ENCODE peak calls at places on chromosome 16, in four cellular contexts. C is H9, F is body of pancreas, J is transverse colon. X is an unnamed sample.

GRCh38 chr16:56275801-56276200 is 84.5 kb downstream of the GNAO1 start:
- DNase-seq in C (no peak), F (no peak), J (no peak), X (no peak)

GRCh38 chr16:88497561-88498420 is 44.7 kb downstream of the ZFPM1 start:
- DNase-seq in C (no peak), F (no peak), J (no peak), X (no peak)

GRCh38 chr16:27275394-27275793 is 6.8 kb upstream of the NSMCE1 start:
- DNase-seq in C (no peak), F (no peak), J (no peak), X (no peak)

GRCh38 chr16:30567160-30567990 is 4.1 kb downstream of the ZNF688 start:
- DNase-seq in C (no peak), F (no peak), J (no peak), X (no peak)

GRCh38 chr16:48109496-48109895 is 46.3 kb downstream of the ABCC12 start:
- DNase-seq in C (no peak), F (no peak), J (no peak), X (no peak)

GRCh38 chr16:81530296-81530721 is 85.7 kb downstream of the CMIP start:
- DNase-seq in C (no peak), F (no peak), J (no peak), X (no peak)

GRCh38 chr16:71807905-71808592 is 585 bp downstream of the AP1G1 start:
- DNase-seq in C (no peak), F (peak; percentile 45), J (peak; percentile 47), X (peak; percentile 26)

GRCh38 chr16:48099455-48099854 is 56.3 kb downstream of the ABCC12 start:
- DNase-seq in C (peak; percentile 40), F (no peak), J (no peak), X (no peak)

GRCh38 chr16:70160388-70160787 is 13.2 kb upstream of the CLEC18C start:
- DNase-seq in C (no peak), F (no peak), J (no peak), X (no peak)

GRCh38 chr16:88652763-88653065 is 1.9 kb upstream of the CYBA start:
- DNase-seq in C (no peak), F (no peak), J (no peak), X (no peak)

GRCh38 chr16:77784441-77785356 is 3.7 kb upstream of the VAT1L start:
- DNase-seq in C (no peak), F (no peak), J (no peak), X (no peak)

GRCh38 chr16:53261276-53261675 is 173.0 kb upstream of the RBL2 start:
- DNase-seq in C (no peak), F (no peak), J (no peak), X (no peak)

GRCh38 chr16:60271382-60272180 is 1537.5 kb upstream of the GOT2 start:
- DNase-seq in C (no peak), F (no peak), J (no peak), X (no peak)

GRCh38 chr16:88286301-88286923 is 96.3 kb upstream of the ZNF469 start:
- DNase-seq in C (no peak), F (no peak), J (no peak), X (no peak)

GRCh38 chr16:85028638-85029412 is 1.2 kb downstream of the KIAA0513 start:
- DNase-seq in C (no peak), F (peak; percentile 88), J (peak; percentile 80), X (peak; percentile 44)

GRCh38 chr16:53745753-53746258 is 41.9 kb downstream of the FTO start:
- DNase-seq in C (no peak), F (no peak), J (no peak), X (no peak)

GRCh38 chr16:13110124-13110796 is 208.9 kb downstream of the SHISA9 start:
- DNase-seq in C (peak; percentile 56), F (no peak), J (no peak), X (no peak)

GRCh38 chr16:73232555-73233422 is 184.9 kb upstream of the ZFHX3 start:
- DNase-seq in C (peak; percentile 49), F (peak; percentile 61), J (peak; percentile 18), X (peak; percentile 82)

GRCh38 chr16:10183606-10183959 is 1.4 kb upstream of the GRIN2A start:
- DNase-seq in C (no peak), F (no peak), J (no peak), X (no peak)

GRCh38 chr16:10250137-10250850 is 68.1 kb upstream of the GRIN2A start:
- DNase-seq in C (no peak), F (peak; percentile 13), J (no peak), X (no peak)

GRCh38 chr16:4656221-4656620 is 31.6 kb downstream of the MGRN1 start:
- DNase-seq in C (no peak), F (no peak), J (no peak), X (no peak)

GRCh38 chr16:48617711-48618148 is 7.8 kb upstream of the N4BP1 start:
- DNase-seq in C (no peak), F (peak; percentile 71), J (no peak), X (peak; percentile 28)

GRCh38 chr16:1348926-1349325 is 2.8 kb downstream of the TSR3 start:
- DNase-seq in C (no peak), F (no peak), J (no peak), X (no peak)

GRCh38 chr16:54425681-54426549 is 139.3 kb upstream of the IRX3 start:
- DNase-seq in C (no peak), F (peak; percentile 9), J (no peak), X (no peak)

GRCh38 chr16:89828199-89828869 is at the start of gene SPIRE2:
- DNase-seq in C (peak; percentile 79), F (peak; percentile 83), J (peak; percentile 68), X (peak; percentile 70)

GRCh38 chr16:4474192-4474961 is at the start of gene NMRAL1:
- DNase-seq in C (peak; percentile 96), F (peak; percentile 91), J (peak; percentile 93), X (peak; percentile 89)

GRCh38 chr16:46972971-46973456 is 460 bp downstream of the DNAJA2 start:
- DNase-seq in C (peak; percentile 39), F (peak; percentile 55), J (peak; percentile 50), X (no peak)

GRCh38 chr16:81008151-81008789 is 1.3 kb downstream of the CENPN start:
- DNase-seq in C (no peak), F (no peak), J (no peak), X (no peak)

GRCh38 chr16:84597518-84598390 is 20.1 kb downstream of the COTL1 start:
- DNase-seq in C (no peak), F (no peak), J (no peak), X (no peak)

GRCh38 chr16:30532285-30533145 is 2.1 kb downstream of the ZNF747 start:
- DNase-seq in C (no peak), F (no peak), J (no peak), X (no peak)

GRCh38 chr16:67055712-67056487 is 27.0 kb downstream of the CBFB start:
- DNase-seq in C (no peak), F (no peak), J (no peak), X (no peak)

GRCh38 chr16:85418978-85419491 is 194.1 kb upstream of the GSE1 start:
- DNase-seq in C (no peak), F (no peak), J (peak; percentile 7), X (no peak)

GRCh38 chr16:3879258-3879886 is 1.1 kb downstream of the CREBBP start:
- DNase-seq in C (peak; percentile 32), F (peak; percentile 40), J (peak; percentile 25), X (no peak)

GRCh38 chr16:69471121-69471520 is 46.7 kb downstream of the CYB5B start:
- DNase-seq in C (no peak), F (no peak), J (no peak), X (no peak)

GRCh38 chr16:86519007-86519648 is 8.8 kb downstream of the FOXF1 start:
- DNase-seq in C (no peak), F (no peak), J (no peak), X (no peak)

GRCh38 chr16:86516618-86517003 is 6.3 kb downstream of the FOXF1 start:
- DNase-seq in C (no peak), F (no peak), J (no peak), X (no peak)

GRCh38 chr16:86517033-86517432 is 6.7 kb downstream of the FOXF1 start:
- DNase-seq in C (no peak), F (no peak), J (no peak), X (no peak)

GRCh38 chr16:86515780-86516617 is 5.7 kb downstream of the FOXF1 start:
- DNase-seq in C (peak; percentile 48), F (no peak), J (no peak), X (no peak)

DNA sequence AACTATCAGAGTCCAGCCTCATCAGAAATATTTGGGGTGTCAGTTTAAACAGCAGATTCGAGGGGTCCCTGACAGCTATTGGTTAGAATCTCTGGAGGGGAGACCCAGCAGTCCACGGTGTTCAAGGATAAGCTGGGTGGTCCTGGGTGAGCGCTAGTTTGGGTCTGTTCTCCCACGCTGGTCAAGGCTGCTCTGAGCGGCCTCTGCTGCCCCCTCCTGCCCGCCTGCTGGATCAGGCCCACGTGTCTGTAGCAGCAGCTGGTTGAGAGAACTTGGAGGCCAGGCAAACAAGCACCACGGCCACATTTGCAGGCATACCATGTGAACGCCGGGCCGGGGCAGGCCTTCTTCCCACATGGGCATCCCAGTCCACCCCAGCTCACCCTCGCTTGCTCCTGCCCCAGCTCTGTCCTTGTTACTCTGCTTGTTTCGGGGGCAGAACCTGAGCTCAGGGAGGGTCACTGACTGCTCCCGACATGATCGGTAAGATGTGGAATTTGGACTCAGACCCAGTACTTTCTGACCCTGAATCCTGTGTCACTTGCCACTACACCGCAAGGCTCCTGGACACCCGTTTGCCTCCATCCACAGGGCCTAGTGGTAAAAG is 7.4 kb downstream of the FOXF1 start:
- DNase-seq in C (peak; percentile 80), F (peak; percentile 62), J (peak; percentile 64), X (peak; percentile 51)
- TF ChIP-seq CTCF in C (peak; percentile 82), F (peak; percentile 56), J (peak; percentile 39), X (peak; percentile 91)

DNA sequence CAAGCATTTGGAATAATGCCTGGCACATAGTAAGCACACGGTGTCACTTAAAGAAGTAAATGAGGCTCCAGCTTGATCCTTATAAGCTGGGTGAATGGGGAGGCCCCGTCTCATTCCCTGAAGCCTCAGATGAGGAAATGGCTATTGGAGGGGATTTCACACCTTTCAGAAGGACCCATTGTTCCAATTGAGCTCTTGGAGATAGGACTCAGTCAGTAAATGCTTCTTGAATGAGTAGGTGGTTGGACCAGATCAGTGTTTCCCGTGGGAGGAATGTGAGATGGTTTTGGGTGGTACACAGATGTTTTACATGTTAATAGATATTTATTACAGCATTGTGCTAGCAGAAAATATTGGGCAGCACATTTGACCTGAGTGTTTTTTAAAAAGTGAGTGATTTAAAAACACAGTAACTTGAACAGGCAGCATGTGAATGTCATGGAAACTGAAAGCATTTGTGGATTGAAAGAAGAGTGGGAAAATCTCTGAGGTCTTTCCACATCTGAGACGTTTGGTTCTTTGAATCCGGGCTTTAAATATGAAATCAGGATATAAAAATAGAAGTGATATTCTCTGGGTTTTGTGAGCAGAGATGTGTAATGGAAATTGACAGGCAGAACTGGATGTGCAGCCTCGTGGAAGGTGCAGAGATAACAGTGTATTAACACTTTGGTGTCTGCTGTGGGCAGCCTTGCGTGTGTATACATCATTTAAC is 36.4 kb upstream of the ARHGAP17 start:
- DNase-seq in C (no peak), F (no peak), J (no peak), X (no peak)
- H3K4me1 ChIP-seq in C (no peaks in the 10 kb centered on the region), F (peaks cover 21% of the 10 kb centered on the region), J (peaks cover 5% of the 10 kb centered on the region), X (no peaks in the 10 kb centered on the region)

GRCh38 chr16:83532634-83533033 is 275.1 kb upstream of the HSBP1 start:
- DNase-seq in C (no peak), F (no peak), J (no peak), X (no peak)
- H3K27ac ChIP-seq in C (no peak overlapping the region), F (no peak overlapping the region), J (no peak overlapping the region), X (no peak overlapping the region)

DNA sequence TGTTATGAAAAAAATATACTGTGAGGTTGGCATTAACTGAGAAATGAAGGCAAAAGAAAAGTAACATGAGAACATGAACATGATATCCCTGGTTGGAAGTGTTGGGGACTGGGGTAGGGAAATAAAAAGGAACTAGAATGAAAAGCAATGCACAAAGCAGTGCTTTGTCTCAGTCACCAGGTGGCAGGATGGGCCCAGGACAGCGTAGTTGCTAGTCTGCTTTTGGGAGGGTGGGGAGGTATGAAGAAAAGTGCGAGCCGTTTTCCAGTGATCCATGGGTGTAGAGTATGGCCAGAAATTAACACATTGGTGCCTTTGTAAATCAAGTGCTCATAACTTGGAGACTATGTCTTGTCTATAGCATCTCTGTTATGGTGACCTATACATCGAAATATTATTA is 662.5 kb upstream of the SALL1 start:
- DNase-seq in C (peak; percentile 56), F (no peak), J (no peak), X (no peak)
- TF ChIP-seq CTCF in C (peak; percentile 80), F (no peak), J (no peak), X (no peak)

X was measured in uterus.